ENCODE peak calls at places on chromosomes 3 and 15, in ten cellular contexts. A, V, C, O, I, J, D, X, P and U are unnamed samples.

GRCh38 chr15:74977599-74977998 is 17.8 kb upstream of the SCAMP5 start:
- DNase-seq in A (no peak), V (no peak), C (no peak), O (no peak), I (no peak), J (no peak), D (no peak), X (no peak), P (no peak), U (no peak)

GRCh38 chr3:46409735-46410489 is 2.9 kb downstream of the CCRL2 start:
- DNase-seq in A (no peak), V (no peak), C (no peak), O (no peak), I (no peak), J (no peak), D (no peak), X (no peak), P (no peak), U (peak; percentile 38)

GRCh38 chr3:129224984-129225393 is 24.4 kb upstream of the COPG1 start:
- DNase-seq in A (no peak), V (no peak), C (peak; percentile 89), O (peak; percentile 88), I (peak; percentile 87), J (peak; percentile 79), D (peak; percentile 58), X (peak; percentile 26), P (peak; percentile 89), U (peak; percentile 86)

GRCh38 chr3:4509043-4509442 is 15.9 kb downstream of the ITPR1 start:
- DNase-seq in A (no peak), V (no peak), C (no peak), O (no peak), I (no peak), J (no peak), D (no peak), X (no peak), P (no peak), U (no peak)

GRCh38 chr3:25424238-25425013 is 3.6 kb upstream of the RARB start:
- DNase-seq in A (no peak), V (no peak), C (no peak), O (no peak), I (no peak), J (peak; percentile 40), D (no peak), X (no peak), P (no peak), U (no peak)

GRCh38 chr3:102190340-102190723 is 244.5 kb upstream of the ZPLD1 start:
- DNase-seq in A (no peak), V (no peak), C (no peak), O (no peak), I (no peak), J (no peak), D (peak; percentile 30), X (no peak), P (no peak), U (no peak)

GRCh38 chr15:84942456-84942855 is 39.2 kb upstream of the PDE8A start:
- DNase-seq in A (no peak), V (no peak), C (no peak), O (no peak), I (no peak), J (no peak), D (no peak), X (no peak), P (no peak), U (no peak)

GRCh38 chr3:69764861-69765260 is 25.6 kb downstream of the MITF start:
- DNase-seq in A (no peak), V (no peak), C (no peak), O (no peak), I (no peak), J (no peak), D (no peak), X (no peak), P (no peak), U (no peak)

GRCh38 chr3:99473321-99473751 is 165.1 kb upstream of the COL8A1 start:
- DNase-seq in A (no peak), V (no peak), C (no peak), O (no peak), I (no peak), J (peak; percentile 13), D (no peak), X (no peak), P (no peak), U (no peak)

GRCh38 chr3:159765025-159765859 is 223.4 kb upstream of the IL12A start:
- DNase-seq in A (no peak), V (peak; percentile 76), C (peak; percentile 55), O (peak; percentile 61), I (peak; percentile 90), J (peak; percentile 99), D (peak; percentile 69), X (peak; percentile 53), P (peak; percentile 93), U (peak; percentile 98)

GRCh38 chr15:85597155-85597815 is 197.4 kb downstream of the KLHL25 start:
- DNase-seq in A (no peak), V (no peak), C (no peak), O (no peak), I (no peak), J (no peak), D (no peak), X (no peak), P (no peak), U (no peak)

GRCh38 chr15:94206463-94207167 is 24.7 kb upstream of the MCTP2 start:
- DNase-seq in A (no peak), V (no peak), C (no peak), O (no peak), I (no peak), J (peak; percentile 30), D (no peak), X (no peak), P (no peak), U (no peak)

GRCh38 chr15:67097893-67098740 is 32.7 kb downstream of the SMAD3 start:
- DNase-seq in A (peak; percentile 50), V (no peak), C (no peak), O (no peak), I (peak; percentile 27), J (no peak), D (peak; percentile 45), X (no peak), P (no peak), U (no peak)

GRCh38 chr3:32391643-32392529 is at the start of gene CMTM7:
- DNase-seq in A (peak; percentile 67), V (peak; percentile 79), C (peak; percentile 80), O (peak; percentile 87), I (peak; percentile 73), J (peak; percentile 89), D (peak; percentile 64), X (no peak), P (peak; percentile 66), U (peak; percentile 83)

DNA sequence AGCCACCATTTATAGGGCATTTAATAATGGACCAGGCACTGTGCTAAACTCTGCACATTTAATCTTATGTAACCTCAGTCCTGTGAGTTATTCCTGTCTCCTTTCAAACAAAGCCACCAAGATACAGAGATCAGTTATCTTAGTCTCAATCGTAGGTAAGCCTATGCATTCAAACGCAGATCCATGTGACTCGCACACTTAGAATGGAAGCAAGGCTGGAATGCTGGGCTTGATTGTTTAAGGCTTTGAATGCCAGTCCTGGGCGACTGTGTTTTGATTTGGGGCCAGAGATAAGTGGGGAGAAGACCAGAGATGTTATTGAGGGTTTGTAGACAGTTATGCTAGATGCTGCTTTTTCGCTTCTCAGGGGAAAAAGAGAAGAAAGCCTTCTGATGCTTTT is 22.2 kb downstream of the MED12L start:
- DNase-seq in A (no peak), V (peak; percentile 83), C (no peak), O (no peak), I (no peak), J (no peak), D (no peak), X (no peak), P (no peak), U (no peak)
- H3K4me3 ChIP-seq in A (no peak overlapping the region), V (peak overlapping the region; percentile 6), C (no peak overlapping the region), O (no peak overlapping the region), I (no peak overlapping the region), J (no peak overlapping the region), D (no peak overlapping the region), X (no peak overlapping the region), P (no peak overlapping the region), U (no peak overlapping the region)

GRCh38 chr3:53708001-53708621 is 138.1 kb downstream of the CHDH start:
- DNase-seq in A (no peak), V (no peak), C (no peak), O (peak; percentile 79), I (peak; percentile 23), J (no peak), D (no peak), X (no peak), P (peak; percentile 52), U (peak; percentile 14)
- H3K27ac ChIP-seq in A (no peak overlapping the region), V (no peak overlapping the region), C (no peak overlapping the region), O (peak overlapping the region; percentile 44), I (peak overlapping the region; percentile 65), J (no peak overlapping the region), D (no peak overlapping the region), X (no peak overlapping the region), P (peak overlapping the region; percentile 67), U (no peak overlapping the region)

GRCh38 chr3:29291262-29291981 is 10.6 kb downstream of the RBMS3 start:
- DNase-seq in A (no peak), V (no peak), C (peak; percentile 36), O (no peak), I (no peak), J (no peak), D (no peak), X (no peak), P (no peak), U (no peak)
- TF ChIP-seq CTCF in A (no peak), V (no peak), C (no peak), O (no peak), I (no peak), J (no peak), D (no peak), X (no peak), P (no peak), U (no peak)

GRCh38 chr3:126343675-126344074 is 13.5 kb downstream of the KLF15 start:
- DNase-seq in A (no peak), V (no peak), C (no peak), O (peak; percentile 37), I (peak; percentile 6), J (no peak), D (peak; percentile 44), X (peak; percentile 16), P (peak; percentile 53), U (peak; percentile 67)

GRCh38 chr3:126342991-126343661 is 14.1 kb downstream of the KLF15 start:
- DNase-seq in A (no peak), V (peak; percentile 68), C (no peak), O (peak; percentile 37), I (peak; percentile 13), J (no peak), D (peak; percentile 76), X (peak; percentile 20), P (peak; percentile 58), U (peak; percentile 74)

GRCh38 chr3:126341755-126342150 is 15.5 kb downstream of the KLF15 start:
- DNase-seq in A (no peak), V (no peak), C (no peak), O (peak; percentile 9), I (no peak), J (no peak), D (peak; percentile 15), X (no peak), P (peak; percentile 42), U (no peak)

GRCh38 chr3:126340943-126341754 is 16.1 kb downstream of the KLF15 start:
- DNase-seq in A (no peak), V (no peak), C (no peak), O (peak; percentile 35), I (peak; percentile 3), J (no peak), D (peak; percentile 17), X (no peak), P (peak; percentile 56), U (peak; percentile 70)

DNA sequence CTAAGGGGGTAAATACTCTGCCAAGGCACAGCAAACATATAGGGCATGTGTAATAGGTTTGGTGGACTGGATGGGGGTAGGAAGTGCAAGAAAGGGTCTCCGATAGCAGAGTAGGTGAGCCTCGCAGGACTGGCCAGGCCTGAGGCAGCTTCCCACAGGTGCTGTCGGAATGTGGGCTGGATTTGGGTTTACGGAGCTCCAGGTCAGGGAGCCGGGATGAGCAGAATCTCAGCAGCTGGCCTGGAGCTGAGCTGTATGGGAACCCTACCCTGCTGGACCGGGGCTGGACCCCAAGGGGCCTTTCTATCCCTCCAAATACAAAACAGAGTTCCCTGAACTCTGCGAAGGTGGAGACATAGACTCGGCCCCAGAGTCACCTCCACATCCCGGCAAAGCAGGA is 15.0 kb downstream of the KLF15 start:
- DNase-seq in A (no peak), V (no peak), C (no peak), O (peak; percentile 30), I (peak; percentile 1), J (no peak), D (peak; percentile 33), X (peak; percentile 17), P (peak; percentile 56), U (peak; percentile 68)
- H3K4me3 ChIP-seq in A (no peak overlapping the region), V (no peak overlapping the region), C (no peak overlapping the region), O (no peak overlapping the region), I (no peak overlapping the region), J (no peak overlapping the region), D (no peak overlapping the region), X (no peak overlapping the region), P (no peak overlapping the region), U (no peak overlapping the region)